ENCODE peak calls at places on chromosomes 5 and 9, in eight cellular contexts. Z, F, A, W, H, E, Y and Q are unnamed samples.

GRCh38 chr9:117098331-117098730 is 316.5 kb downstream of the ASTN2 start:
- DNase-seq in E (no peak), H (no peak), Y (no peak), W (no peak), F (no peak), A (no peak), Z (no peak), Q (no peak)

GRCh38 chr9:121509175-121509574 is 9.5 kb upstream of the GGTA1 start:
- DNase-seq in Y (no peak), F (no peak), A (no peak), Z (no peak), H (no peak), W (no peak), E (no peak), Q (no peak)

GRCh38 chr9:135343136-135343535 is 136.4 kb upstream of the PPP1R26 start:
- DNase-seq in Z (peak), F (no peak), Y (no peak), W (peak), E (no peak), A (no peak), H (no peak), Q (no peak)

GRCh38 chr5:76710991-76711390 is 4.9 kb upstream of the F2R start:
- DNase-seq in H (no peak), Z (no peak), E (no peak), Y (no peak), A (peak), F (no peak), W (no peak), Q (no peak)

GRCh38 chr9:130074391-130075115 is 20.8 kb downstream of the GPR107 start:
- DNase-seq in E (no peak), A (no peak), Z (peak), H (peak), Y (no peak), F (no peak), W (no peak), Q (no peak)

GRCh38 chr5:149228610-149229297 is 42.9 kb upstream of the AFAP1L1 start:
- DNase-seq in W (no peak), A (peak), F (no peak), Y (peak), E (peak), H (peak), Z (peak), Q (peak)

GRCh38 chr9:133485531-133486260 is 6.8 kb upstream of the SLC2A6 start:
- DNase-seq in W (peak), Z (no peak), H (no peak), A (no peak), Y (no peak), F (no peak), E (no peak), Q (no peak)

GRCh38 chr5:1785062-1785461 is 14.6 kb downstream of the MRPL36 start:
- DNase-seq in Y (no peak), E (no peak), F (no peak), W (no peak), A (no peak), Z (peak), H (no peak), Q (no peak)

GRCh38 chr5:6291961-6292360 is 86.4 kb downstream of the MED10 start:
- DNase-seq in A (peak), Y (no peak), F (no peak), E (no peak), Z (no peak), H (peak), W (no peak), Q (peak)

GRCh38 chr5:77087484-77088291 is 603 bp upstream of the ZBED3 start:
- DNase-seq in E (no peak), A (no peak), W (peak), H (peak), F (no peak), Z (no peak), Y (peak), Q (peak)